ENCODE peak calls at places on chromosomes 11 and 22, in seven cellular contexts. V, F, U, G, Y, P and C are unnamed samples.

GRCh38 chr11:67283490-67283963 is 5.6 kb upstream of the ANKRD13D start:
- DNase-seq in Y (no peak), U (no peak), V (no peak), P (no peak), F (no peak), G (no peak), C (no peak)

GRCh38 chr11:109037856-109038780 is 373.2 kb downstream of the DDX10 start:
- DNase-seq in F (no peak), P (no peak), Y (no peak), U (no peak), G (no peak), V (no peak), C (no peak)

GRCh38 chr11:100328626-100329340 is 358.3 kb upstream of the ARHGAP42 start:
- DNase-seq in F (no peak), Y (no peak), V (no peak), U (no peak), P (no peak), G (no peak), C (no peak)

GRCh38 chr11:9142732-9143131 is 51.3 kb upstream of the SCUBE2 start:
- DNase-seq in V (no peak), P (no peak), F (no peak), Y (no peak), U (no peak), G (no peak), C (no peak)

GRCh38 chr22:38731703-38732161 is 24.1 kb downstream of the SUN2 start:
- DNase-seq in V (no peak), G (no peak), P (no peak), Y (no peak), F (no peak), U (no peak), C (no peak)

GRCh38 chr11:7088921-7089320 is at the start of gene RBMXL2:
- DNase-seq in P (no peak), Y (peak; percentile 8), U (no peak), V (no peak), F (no peak), G (no peak), C (no peak)

GRCh38 chr22:36220457-36220921 is 18.8 kb downstream of the APOL2 start:
- DNase-seq in G (no peak), V (no peak), F (no peak), P (no peak), Y (no peak), U (no peak), C (peak; percentile 38)

GRCh38 chr11:112958670-112959069 is 2.5 kb upstream of the NCAM1 start:
- DNase-seq in Y (no peak), P (no peak), U (no peak), G (no peak), V (no peak), F (no peak), C (no peak)

GRCh38 chr11:110894224-110894623 is 182.0 kb upstream of the ARHGAP20 start:
- DNase-seq in U (no peak), Y (no peak), F (no peak), P (no peak), G (no peak), V (no peak), C (no peak)

GRCh38 chr11:128232588-128232987 is 354.8 kb downstream of the ETS1 start:
- DNase-seq in G (no peak), F (no peak), U (no peak), P (no peak), V (no peak), Y (no peak), C (no peak)

GRCh38 chr22:43479962-43480361 is 68.1 kb downstream of the MPPED1 start:
- DNase-seq in G (no peak), P (no peak), F (no peak), Y (no peak), V (no peak), U (no peak), C (no peak)

GRCh38 chr11:121589946-121590537 is 137.3 kb upstream of the SORL1-AS1 start:
- DNase-seq in V (peak; percentile 97), F (no peak), P (no peak), Y (no peak), U (no peak), G (no peak), C (no peak)

GRCh38 chr11:64379160-64379559 is 20.2 kb downstream of the RPS6KA4 start:
- DNase-seq in V (no peak), G (no peak), P (no peak), Y (no peak), U (no peak), F (no peak), C (no peak)

GRCh38 chr11:64376071-64376470 is 17.1 kb downstream of the RPS6KA4 start:
- DNase-seq in G (no peak), U (no peak), Y (no peak), P (no peak), F (no peak), V (no peak), C (no peak)

GRCh38 chr11:64381350-64381749 is 22.4 kb downstream of the RPS6KA4 start:
- DNase-seq in V (no peak), F (no peak), U (no peak), P (no peak), Y (no peak), G (no peak), C (no peak)

GRCh38 chr11:64379817-64380709 is 21.1 kb downstream of the RPS6KA4 start:
- DNase-seq in V (no peak), F (no peak), Y (no peak), G (no peak), P (no peak), U (no peak), C (no peak)

DNA sequence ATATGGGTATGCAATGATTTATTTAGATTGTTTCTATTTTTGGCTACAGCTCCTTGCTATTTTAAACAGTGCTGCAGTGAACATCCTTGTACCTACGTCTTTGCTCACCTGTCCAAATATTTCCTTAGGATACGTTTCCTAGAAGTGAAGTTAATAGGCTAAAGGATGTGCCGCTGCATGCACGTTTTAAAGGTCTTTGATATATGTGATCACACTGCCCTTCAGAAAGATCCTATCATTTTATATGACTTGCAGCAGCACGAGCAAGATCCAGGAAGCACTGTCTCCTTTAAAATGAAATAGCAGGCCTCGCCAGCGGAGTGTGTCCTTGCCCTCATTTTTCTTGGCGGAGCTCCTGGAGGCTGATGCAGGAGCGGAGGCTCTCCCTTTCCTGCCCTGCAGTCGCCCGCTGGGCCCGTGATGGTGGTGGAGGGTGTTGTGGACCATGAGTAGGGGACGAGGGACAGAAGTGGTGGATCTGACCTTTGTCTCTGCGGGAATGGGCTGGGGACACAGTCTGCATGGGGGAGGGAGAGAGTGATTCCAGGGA is 19.4 kb downstream of the RPS6KA4 start:
- DNase-seq in F (no peak), V (no peak), Y (no peak), G (no peak), P (no peak), U (no peak), C (peak; percentile 52)
- TF ChIP-seq JUND in F (no peak), V (no peak), Y (no peak), G (no peak), P (no peak), U (no peak), C (no peak)

GRCh38 chr11:70525466-70525865 is 127.1 kb downstream of the CTTN start:
- DNase-seq in P (no peak), F (no peak), V (no peak), Y (peak; percentile 30), G (no peak), U (no peak), C (no peak)
- TF ChIP-seq JUND in P (no peak), F (no peak), V (no peak), Y (no peak), G (no peak), U (no peak), C (no peak)

GRCh38 chr22:49012695-49013094 is 815.0 kb downstream of the BRD1 start:
- DNase-seq in G (no peak), P (no peak), V (no peak), Y (peak; percentile 30), F (no peak), U (no peak), C (no peak)

GRCh38 chr22:49010086-49010863 is 817.4 kb downstream of the BRD1 start:
- DNase-seq in G (no peak), U (no peak), V (no peak), F (no peak), Y (peak; percentile 17), P (peak; percentile 30), C (no peak)

GRCh38 chr22:49010901-49011300 is 816.8 kb downstream of the BRD1 start:
- DNase-seq in U (no peak), G (no peak), V (no peak), Y (peak; percentile 9), F (no peak), P (no peak), C (no peak)

GRCh38 chr22:49011379-49011768 is 816.3 kb downstream of the BRD1 start:
- DNase-seq in V (no peak), G (no peak), P (peak; percentile 29), Y (peak; percentile 14), F (no peak), U (no peak), C (no peak)

GRCh38 chr22:49011769-49012598 is 815.7 kb downstream of the BRD1 start:
- DNase-seq in F (no peak), P (peak; percentile 35), G (no peak), V (no peak), U (no peak), Y (peak; percentile 31), C (no peak)
- TF ChIP-seq JUND in F (no peak), P (no peak), G (no peak), V (no peak), U (no peak), Y (no peak), C (no peak)

DNA sequence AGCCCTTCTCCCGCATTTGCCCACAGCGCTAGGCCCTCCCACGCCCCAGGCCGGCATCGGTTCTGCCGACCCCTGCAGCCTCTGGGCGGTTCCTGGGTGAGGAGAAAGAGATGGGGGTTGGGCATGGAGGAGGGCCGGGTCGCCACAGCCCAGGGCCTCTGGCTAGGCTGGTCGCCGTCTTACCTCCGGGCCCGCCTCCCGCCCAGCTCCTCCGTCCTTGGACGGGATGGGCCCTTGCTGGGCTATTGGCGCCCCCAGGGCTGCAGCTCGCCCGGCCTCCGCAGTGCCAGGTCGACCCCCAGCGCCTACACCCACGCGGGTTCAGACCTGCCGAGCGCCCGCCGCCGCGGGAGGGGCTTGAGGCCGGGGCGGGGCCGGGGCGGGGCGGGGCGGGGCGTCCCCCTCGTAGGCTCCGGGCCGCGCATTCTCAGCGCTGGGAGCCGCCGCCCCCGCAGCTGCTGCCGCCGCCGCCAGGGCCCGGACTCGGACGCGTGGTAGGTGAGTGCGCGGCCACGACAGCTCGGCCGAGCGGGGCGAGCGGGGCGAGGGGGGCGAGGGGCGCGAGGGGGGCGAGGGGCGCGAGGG is at the start of gene CD151:
- DNase-seq in G (peak; percentile 73), Y (peak; percentile 88), P (peak; percentile 83), U (no peak), F (no peak), V (no peak), C (peak; percentile 26)
- TF ChIP-seq JUND in G (no peak), Y (no peak), P (no peak), U (no peak), F (no peak), V (no peak), C (no peak)